ENCODE peak calls at places on chromosome 10, in six cellular contexts. One of them, this sample, is unnamed.

GRCh38 chr10:102352066-102352715 is 43.3 kb upstream of the NFKB2 start:
- DNase-seq in GM12878: no peak
- DNase-seq in HepG2: peak
- DNase-seq in K562: peak
- DNase-seq in HCT116: peak
- DNase-seq in SK-N-SH: peak
- DNase-seq in this sample: peak

GRCh38 chr10:1309237-1309968 is 253.2 kb downstream of the WDR37 start:
- DNase-seq in GM12878: no peak
- DNase-seq in SK-N-SH: no peak
- DNase-seq in HepG2: no peak
- DNase-seq in K562: no peak
- DNase-seq in HCT116: no peak
- DNase-seq in this sample: no peak

GRCh38 chr10:92747600-92747999 is 57.8 kb downstream of the HHEX start:
- DNase-seq in SK-N-SH: no peak
- DNase-seq in HepG2: peak
- DNase-seq in K562: no peak
- DNase-seq in GM12878: no peak
- DNase-seq in HCT116: no peak
- DNase-seq in this sample: no peak

GRCh38 chr10:78316451-78316931 is 282.8 kb downstream of the RPS24 start:
- DNase-seq in GM12878: no peak
- DNase-seq in K562: no peak
- DNase-seq in HepG2: no peak
- DNase-seq in HCT116: no peak
- DNase-seq in SK-N-SH: no peak
- DNase-seq in this sample: no peak

GRCh38 chr10:58063854-58064480 is 203.7 kb downstream of the IPMK start:
- DNase-seq in SK-N-SH: no peak
- DNase-seq in HepG2: no peak
- DNase-seq in K562: no peak
- DNase-seq in HCT116: no peak
- DNase-seq in GM12878: no peak
- DNase-seq in this sample: no peak

GRCh38 chr10:79492256-79492655 is 20.1 kb upstream of the EIF5AL1 start:
- DNase-seq in HepG2: no peak
- DNase-seq in K562: no peak
- DNase-seq in SK-N-SH: no peak
- DNase-seq in HCT116: no peak
- DNase-seq in GM12878: no peak
- DNase-seq in this sample: no peak

GRCh38 chr10:84525120-84525806 is 196.9 kb downstream of the CCSER2 start:
- DNase-seq in HCT116: no peak
- DNase-seq in K562: peak
- DNase-seq in HepG2: peak
- DNase-seq in GM12878: no peak
- DNase-seq in SK-N-SH: no peak
- DNase-seq in this sample: no peak

GRCh38 chr10:96259150-96259549 is 12.2 kb downstream of the BLNK start:
- DNase-seq in GM12878: no peak
- DNase-seq in HCT116: no peak
- DNase-seq in SK-N-SH: no peak
- DNase-seq in HepG2: no peak
- DNase-seq in K562: no peak
- DNase-seq in this sample: no peak

GRCh38 chr10:112991888-112992491 is 41.9 kb downstream of the TCF7L2 start:
- DNase-seq in HCT116: no peak
- DNase-seq in HepG2: peak
- DNase-seq in GM12878: no peak
- DNase-seq in K562: no peak
- DNase-seq in SK-N-SH: no peak
- DNase-seq in this sample: no peak

GRCh38 chr10:79292789-79293746 is 54.2 kb upstream of the PPIF start:
- DNase-seq in HCT116: no peak
- DNase-seq in K562: peak
- DNase-seq in SK-N-SH: peak
- DNase-seq in HepG2: peak
- DNase-seq in GM12878: no peak
- DNase-seq in this sample: peak

GRCh38 chr10:119511828-119512515 is 30.5 kb downstream of the RGS10 start:
- DNase-seq in K562: no peak
- DNase-seq in HepG2: no peak
- DNase-seq in SK-N-SH: no peak
- DNase-seq in HCT116: no peak
- DNase-seq in GM12878: no peak
- DNase-seq in this sample: peak

GRCh38 chr10:121595321-121595805 is 2.9 kb downstream of the FGFR2 start:
- DNase-seq in SK-N-SH: no peak
- DNase-seq in HCT116: no peak
- DNase-seq in GM12878: no peak
- DNase-seq in K562: no peak
- DNase-seq in HepG2: no peak
- DNase-seq in this sample: no peak

GRCh38 chr10:62623223-62623622 is 181.3 kb upstream of the ADO start:
- DNase-seq in HepG2: no peak
- DNase-seq in GM12878: no peak
- DNase-seq in SK-N-SH: no peak
- DNase-seq in K562: no peak
- DNase-seq in HCT116: no peak
- DNase-seq in this sample: no peak

GRCh38 chr10:118545381-118545780 is 50.1 kb downstream of the PRLHR start:
- DNase-seq in GM12878: no peak
- DNase-seq in HCT116: no peak
- DNase-seq in HepG2: no peak
- DNase-seq in SK-N-SH: no peak
- DNase-seq in K562: no peak
- DNase-seq in this sample: no peak

GRCh38 chr10:95236068-95236903 is 42.2 kb downstream of the ACSM6 start:
- DNase-seq in SK-N-SH: no peak
- DNase-seq in K562: no peak
- DNase-seq in HCT116: peak
- DNase-seq in GM12878: peak
- DNase-seq in HepG2: no peak
- DNase-seq in this sample: no peak

DNA sequence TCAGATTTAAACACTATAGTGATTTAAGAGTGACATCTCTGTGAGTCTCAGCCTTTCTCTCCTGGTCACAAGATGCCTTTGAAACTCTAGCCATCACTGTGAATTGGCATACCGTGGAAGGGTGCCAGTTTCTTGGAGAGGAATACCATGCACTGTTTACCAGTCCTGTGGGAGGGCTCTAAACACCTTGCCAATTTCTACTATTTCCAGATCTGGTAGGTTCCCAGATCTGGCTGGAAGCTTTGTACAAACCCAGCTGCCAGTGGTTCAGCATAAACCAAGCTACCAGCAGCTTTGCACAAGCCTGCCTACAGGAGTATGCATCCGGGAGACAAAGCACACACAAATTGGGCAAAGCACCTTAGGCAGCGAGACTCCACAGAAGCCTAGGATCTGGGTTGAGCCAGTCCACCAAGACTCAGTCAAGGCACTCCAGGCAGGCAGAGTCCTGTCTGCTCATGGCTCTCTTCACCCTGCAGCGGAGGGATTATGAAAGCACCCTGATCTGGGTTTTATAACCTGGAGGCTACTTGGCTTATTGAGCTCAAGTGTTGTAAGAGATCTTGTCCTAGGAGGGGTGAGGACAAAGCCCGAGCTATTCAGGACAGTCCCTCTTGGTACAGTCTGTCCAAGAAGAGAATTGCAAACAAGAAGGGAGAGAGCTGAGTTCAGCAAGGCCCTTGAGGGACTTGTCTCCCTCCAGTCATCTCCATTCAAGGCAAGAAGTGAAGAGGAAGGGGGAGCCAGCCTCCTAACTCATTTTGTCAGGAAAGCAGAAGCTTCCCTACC is 23.6 kb downstream of the MCM10 start:
- DNase-seq in K562: no peak
- DNase-seq in GM12878: no peak
- DNase-seq in SK-N-SH: no peak
- DNase-seq in HepG2: no peak
- DNase-seq in HCT116: no peak
- DNase-seq in this sample: no peak
- TF ChIP-seq JUND in K562: no peak
- TF ChIP-seq JUND in GM12878: no peak
- TF ChIP-seq JUND in SK-N-SH: no peak
- TF ChIP-seq JUND in HepG2: no peak
- TF ChIP-seq JUND in HCT116: no peak
- TF ChIP-seq JUND in this sample: no peak

GRCh38 chr10:110007701-110008517 is at the start of gene ADD3:
- DNase-seq in K562: peak
- DNase-seq in HCT116: peak
- DNase-seq in SK-N-SH: peak
- DNase-seq in HepG2: peak
- DNase-seq in GM12878: peak
- DNase-seq in this sample: peak

GRCh38 chr10:110011679-110012078 is 3.9 kb downstream of the ADD3 start:
- DNase-seq in HepG2: no peak
- DNase-seq in SK-N-SH: no peak
- DNase-seq in K562: no peak
- DNase-seq in GM12878: no peak
- DNase-seq in HCT116: no peak
- DNase-seq in this sample: no peak

GRCh38 chr10:110008518-110009339 is 945 bp downstream of the ADD3 start:
- DNase-seq in HepG2: peak
- DNase-seq in HCT116: no peak
- DNase-seq in K562: peak
- DNase-seq in GM12878: no peak
- DNase-seq in SK-N-SH: peak
- DNase-seq in this sample: no peak

GRCh38 chr10:110007171-110007700 is 548 bp upstream of the ADD3 start:
- DNase-seq in GM12878: no peak
- DNase-seq in SK-N-SH: no peak
- DNase-seq in HCT116: no peak
- DNase-seq in HepG2: no peak
- DNase-seq in K562: peak
- DNase-seq in this sample: no peak

DNA sequence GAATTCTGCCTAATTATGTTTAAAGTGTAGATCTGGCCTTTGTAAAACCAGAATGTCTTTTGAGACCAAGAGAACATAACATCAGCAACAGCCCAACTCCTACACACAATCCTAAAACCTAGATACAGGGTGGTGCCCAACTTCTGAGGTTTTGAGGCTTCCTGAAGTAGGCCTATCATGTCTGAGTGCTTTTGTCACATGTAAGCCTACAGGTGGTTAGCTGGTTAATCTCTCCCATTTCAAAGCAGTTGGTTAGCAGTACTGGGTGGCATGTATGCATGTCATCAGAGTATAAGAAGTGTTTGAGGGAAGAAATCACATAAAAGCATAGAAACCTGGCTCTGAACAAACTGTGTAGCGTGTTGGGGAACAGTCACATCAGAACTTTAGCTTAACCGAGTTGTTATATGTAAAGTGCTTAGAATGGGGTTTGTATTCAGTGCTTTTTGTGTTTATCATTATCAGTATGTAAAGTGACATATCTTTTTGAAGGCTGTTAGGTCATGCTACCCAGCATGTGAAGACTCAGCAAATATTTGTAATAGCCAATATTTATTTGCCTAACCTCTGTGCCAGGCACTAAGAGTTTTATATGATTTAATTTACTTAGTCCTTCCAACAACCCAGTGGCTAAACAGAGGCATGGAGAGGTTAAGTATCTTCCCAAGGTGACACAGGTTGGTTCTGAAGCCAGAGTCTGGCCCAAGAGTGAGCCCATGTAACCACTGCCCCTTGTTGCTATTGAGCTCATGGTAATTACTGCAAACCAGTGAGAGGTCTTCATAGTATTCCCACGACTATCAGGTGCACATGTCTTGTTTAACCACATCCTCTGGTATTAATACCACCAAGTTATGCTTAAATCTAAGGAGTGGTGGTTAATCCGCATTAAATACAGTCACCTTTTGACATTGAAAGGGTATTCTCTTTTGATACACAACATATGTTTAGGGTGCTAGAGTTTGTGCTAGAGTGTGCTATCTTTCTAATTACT is 2.6 kb downstream of the ADD3 start:
- DNase-seq in GM12878: peak
- DNase-seq in HepG2: peak
- DNase-seq in HCT116: no peak
- DNase-seq in SK-N-SH: no peak
- DNase-seq in K562: peak
- DNase-seq in this sample: no peak
- TF ChIP-seq JUND in GM12878: no peak
- TF ChIP-seq JUND in HepG2: no peak
- TF ChIP-seq JUND in HCT116: no peak
- TF ChIP-seq JUND in SK-N-SH: no peak
- TF ChIP-seq JUND in K562: no peak
- TF ChIP-seq JUND in this sample: no peak

DNA sequence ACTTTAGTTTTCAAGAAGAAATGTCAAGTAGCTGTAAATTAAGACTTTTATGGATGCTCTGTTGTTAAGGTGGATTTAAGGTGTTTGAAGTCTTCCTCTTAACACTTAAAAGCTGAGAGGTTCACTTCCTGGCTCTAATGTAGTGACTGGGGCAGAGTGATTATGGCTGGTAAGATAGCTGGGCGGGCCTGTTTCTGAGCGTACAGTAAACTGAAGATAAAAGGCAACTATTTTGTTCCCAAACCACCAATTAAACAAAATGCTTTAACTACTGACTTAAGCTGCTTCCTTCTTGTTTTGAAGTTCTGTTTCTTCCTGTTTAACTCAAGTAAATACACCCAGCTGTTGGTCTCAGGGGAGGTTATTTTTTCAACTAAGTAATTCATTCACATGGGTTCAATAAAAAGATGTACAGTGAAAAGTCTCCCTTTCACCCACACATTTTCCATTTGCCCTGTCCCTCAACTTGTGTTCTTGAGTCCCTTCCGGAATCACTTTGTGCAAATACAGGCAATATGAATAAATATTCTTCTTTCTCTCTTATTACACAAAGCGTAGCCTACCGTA is 19.3 kb downstream of the VWA2 start:
- DNase-seq in K562: no peak
- DNase-seq in HCT116: no peak
- DNase-seq in GM12878: no peak
- DNase-seq in SK-N-SH: no peak
- DNase-seq in HepG2: no peak
- DNase-seq in this sample: no peak
- TF ChIP-seq JUND in K562: no peak
- TF ChIP-seq JUND in HCT116: no peak
- TF ChIP-seq JUND in GM12878: no peak
- TF ChIP-seq JUND in SK-N-SH: no peak
- TF ChIP-seq JUND in HepG2: no peak
- TF ChIP-seq JUND in this sample: no peak

DNA sequence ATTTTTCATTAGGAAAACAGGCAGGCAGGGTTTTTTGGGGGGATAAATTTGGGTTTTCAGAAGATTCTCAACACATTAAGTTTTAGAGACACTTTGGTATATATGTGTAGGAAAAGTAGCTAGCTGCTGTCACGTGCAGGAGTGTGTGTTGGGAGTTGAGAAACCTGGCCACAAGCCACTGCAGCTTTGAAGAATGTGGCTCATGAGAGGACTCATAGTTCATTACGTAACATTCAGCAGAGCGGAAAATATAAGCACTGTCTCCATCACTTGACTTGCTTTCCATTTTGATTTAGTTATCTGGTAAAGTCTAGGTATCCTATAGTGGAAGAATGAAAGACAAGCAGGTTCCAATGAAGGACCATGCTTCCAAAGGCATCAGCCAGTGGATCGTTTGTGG is 31.2 kb downstream of the SMNDC1 start:
- DNase-seq in HepG2: peak
- DNase-seq in K562: no peak
- DNase-seq in HCT116: no peak
- DNase-seq in GM12878: peak
- DNase-seq in SK-N-SH: no peak
- DNase-seq in this sample: peak
- TF ChIP-seq JUND in HepG2: no peak
- TF ChIP-seq JUND in K562: no peak
- TF ChIP-seq JUND in HCT116: no peak
- TF ChIP-seq JUND in GM12878: no peak
- TF ChIP-seq JUND in SK-N-SH: no peak
- TF ChIP-seq JUND in this sample: no peak

GRCh38 chr10:110081914-110082313 is 74.1 kb downstream of the ADD3 start:
- DNase-seq in HepG2: peak
- DNase-seq in GM12878: no peak
- DNase-seq in K562: peak
- DNase-seq in SK-N-SH: no peak
- DNase-seq in HCT116: no peak
- DNase-seq in this sample: no peak
- TF ChIP-seq JUND in HepG2: no peak
- TF ChIP-seq JUND in GM12878: no peak
- TF ChIP-seq JUND in K562: peak
- TF ChIP-seq JUND in SK-N-SH: peak
- TF ChIP-seq JUND in HCT116: no peak
- TF ChIP-seq JUND in this sample: no peak